ENCODE peak calls at places on chromosomes 4 and X, in nine cellular contexts. H is AG04450, O is IMR-90, C is SK-N-SH, I is heart right ventricle, B is skeletal muscle cell, M is lower leg skin, F is NT2/D1, A is colonic mucosa. Q is an unnamed sample.

GRCh38 chrX:124680287-124680686 is 333.9 kb downstream of the SH2D1A start:
- DNase-seq in C (peak), A (no peak), I (no peak), H (no peak), F (no peak), O (no peak), B (no peak), M (no peak), Q (no peak)

GRCh38 chr4:83362492-83363329 is 28.1 kb upstream of the HPSE start:
- DNase-seq in O (peak), I (no peak), F (no peak), A (peak), M (no peak), H (no peak), B (no peak), C (peak), Q (peak)

GRCh38 chr4:187602339-187603092 is 393.1 kb upstream of the ZFP42 start:
- DNase-seq in B (no peak), M (no peak), F (no peak), C (no peak), A (no peak), H (no peak), O (peak), I (no peak), Q (no peak)

GRCh38 chr4:53183754-53184153 is 182.1 kb downstream of the SCFD2 start:
- DNase-seq in M (no peak), I (no peak), C (no peak), O (no peak), A (no peak), F (no peak), H (no peak), B (no peak), Q (no peak)

GRCh38 chr4:155757745-155758265 is 1.0 kb upstream of the GUCY1B1 start:
- DNase-seq in H (no peak), C (no peak), A (no peak), O (no peak), M (no peak), I (no peak), B (no peak), F (no peak), Q (peak)

GRCh38 chrX:106928227-106928626 is 8.0 kb downstream of the CLDN2 start:
- DNase-seq in I (no peak), A (no peak), H (no peak), F (no peak), O (no peak), C (no peak), M (no peak), B (no peak), Q (no peak)

GRCh38 chr4:148649669-148650331 is 207.6 kb upstream of the NR3C2 start:
- DNase-seq in C (no peak), I (no peak), O (peak), F (no peak), A (no peak), B (no peak), H (no peak), M (no peak), Q (no peak)

GRCh38 chr4:8775751-8776355 is 95.8 kb downstream of the HMX1 start:
- DNase-seq in O (no peak), I (no peak), F (no peak), H (no peak), C (no peak), B (no peak), M (no peak), A (no peak), Q (no peak)

GRCh38 chr4:211033-211511 is 86.8 kb downstream of the ZNF718 start:
- DNase-seq in B (no peak), C (no peak), O (no peak), F (no peak), M (no peak), A (no peak), H (no peak), I (no peak), Q (peak)

GRCh38 chrX:135543924-135544323 is 23.5 kb downstream of the INTS6L start:
- DNase-seq in I (no peak), O (no peak), M (no peak), C (no peak), A (peak), H (no peak), B (no peak), F (no peak), Q (peak)

GRCh38 chrX:109709129-109709631 is 23.9 kb downstream of the ACSL4 start:
- DNase-seq in O (peak), F (no peak), I (no peak), C (no peak), B (peak), A (no peak), H (no peak), M (no peak), Q (peak)

GRCh38 chr4:106584590-106584989 is 216.0 kb upstream of the GIMD1 start:
- DNase-seq in H (no peak), F (no peak), M (no peak), I (no peak), C (no peak), A (no peak), O (peak), B (no peak), Q (no peak)

GRCh38 chr4:154465085-154465484 is 26.5 kb downstream of the DCHS2 start:
- DNase-seq in B (peak), M (no peak), F (no peak), I (no peak), O (no peak), H (no peak), A (no peak), C (no peak), Q (no peak)

GRCh38 chr4:7367894-7368293 is 66.8 kb downstream of the PSAPL1 start:
- DNase-seq in I (no peak), B (no peak), A (no peak), M (no peak), F (no peak), O (no peak), C (no peak), H (no peak), Q (no peak)

GRCh38 chr4:153643406-153644016 is 40.6 kb upstream of the TLR2 start:
- DNase-seq in I (no peak), A (no peak), C (peak), H (no peak), B (no peak), M (no peak), F (no peak), O (peak), Q (peak)

GRCh38 chr4:48331577-48332340 is 9.6 kb upstream of the SLAIN2 start:
- DNase-seq in B (peak), C (no peak), O (peak), I (no peak), H (no peak), A (no peak), F (no peak), M (no peak), Q (no peak)

GRCh38 chr4:30882995-30883675 is 163.0 kb downstream of the PCDH7 start:
- DNase-seq in B (no peak), M (no peak), H (no peak), O (peak), F (no peak), I (no peak), C (no peak), A (no peak), Q (no peak)

GRCh38 chrX:40736170-40736505 is 796 bp upstream of the MED14 start:
- DNase-seq in A (peak), B (no peak), O (no peak), H (no peak), C (no peak), F (no peak), M (no peak), I (no peak), Q (peak)

GRCh38 chr4:53545238-53545637 is 46.0 kb downstream of the LNX1 start:
- DNase-seq in M (no peak), I (no peak), B (no peak), O (no peak), H (no peak), A (no peak), F (no peak), C (no peak), Q (no peak)

GRCh38 chr4:60897415-60897814 is 302.7 kb upstream of the ADGRL3 start:
- DNase-seq in F (no peak), I (no peak), H (no peak), C (no peak), O (no peak), A (no peak), B (no peak), M (no peak), Q (no peak)

GRCh38 chr4:142656178-142656577 is 189.9 kb downstream of the INPP4B start:
- DNase-seq in O (no peak), H (no peak), A (no peak), I (no peak), C (no peak), M (no peak), F (no peak), B (peak), Q (no peak)

GRCh38 chr4:22969314-22969896 is 276.7 kb downstream of the GBA3 start:
- DNase-seq in O (peak), A (peak), H (no peak), I (no peak), B (peak), F (no peak), C (no peak), M (no peak), Q (no peak)

GRCh38 chr4:60683357-60683756 is 516.8 kb upstream of the ADGRL3 start:
- DNase-seq in M (no peak), C (no peak), O (peak), H (peak), I (no peak), F (no peak), B (peak), A (no peak), Q (no peak)

GRCh38 chrX:73913580-73913979 is 350.6 kb downstream of the CHIC1 start:
- DNase-seq in O (peak), F (no peak), A (no peak), I (peak), M (no peak), B (peak), C (no peak), H (no peak), Q (no peak)

GRCh38 chr4:170102426-170102825 is 12.7 kb upstream of the AADAT start:
- DNase-seq in F (no peak), C (no peak), M (no peak), O (no peak), I (no peak), H (no peak), A (no peak), B (no peak), Q (no peak)

GRCh38 chrX:147912093-147912801 is 528 bp downstream of the FMR1 start:
- DNase-seq in I (peak), M (peak), C (peak), O (peak), B (peak), A (peak), H (no peak), F (no peak), Q (peak)

GRCh38 chrX:111719426-111720210 is 38.6 kb downstream of the ALG13 start:
- DNase-seq in M (no peak), A (no peak), F (no peak), O (peak), H (no peak), B (no peak), C (peak), I (no peak), Q (no peak)

GRCh38 chr4:81756973-81757372 is 285.3 kb upstream of the RASGEF1B start:
- DNase-seq in F (no peak), I (no peak), B (no peak), A (no peak), C (no peak), M (no peak), O (no peak), H (no peak), Q (peak)

GRCh38 chr4:147492761-147493160 is 11.9 kb downstream of the EDNRA start:
- DNase-seq in H (peak), I (peak), M (no peak), B (peak), F (no peak), A (no peak), O (peak), C (no peak), Q (peak)

GRCh38 chrX:47198026-47198686 is 4.5 kb downstream of the UBA1 start:
- DNase-seq in B (no peak), C (no peak), O (peak), F (peak), A (no peak), I (no peak), H (no peak), M (no peak), Q (no peak)

GRCh38 chr4:159162576-159162975 is 59.7 kb downstream of the RAPGEF2 start:
- DNase-seq in H (no peak), C (no peak), B (no peak), O (no peak), F (no peak), A (no peak), I (no peak), M (no peak), Q (no peak)

GRCh38 chr4:152458801-152459302 is 77.0 kb downstream of the FBXW7 start:
- DNase-seq in O (peak), A (no peak), M (no peak), I (no peak), C (no peak), B (no peak), F (no peak), H (no peak), Q (peak)

GRCh38 chr4:61828960-61829359 is 628.8 kb downstream of the ADGRL3 start:
- DNase-seq in O (no peak), H (no peak), M (no peak), B (no peak), A (no peak), C (no peak), I (no peak), F (no peak), Q (no peak)

DNA sequence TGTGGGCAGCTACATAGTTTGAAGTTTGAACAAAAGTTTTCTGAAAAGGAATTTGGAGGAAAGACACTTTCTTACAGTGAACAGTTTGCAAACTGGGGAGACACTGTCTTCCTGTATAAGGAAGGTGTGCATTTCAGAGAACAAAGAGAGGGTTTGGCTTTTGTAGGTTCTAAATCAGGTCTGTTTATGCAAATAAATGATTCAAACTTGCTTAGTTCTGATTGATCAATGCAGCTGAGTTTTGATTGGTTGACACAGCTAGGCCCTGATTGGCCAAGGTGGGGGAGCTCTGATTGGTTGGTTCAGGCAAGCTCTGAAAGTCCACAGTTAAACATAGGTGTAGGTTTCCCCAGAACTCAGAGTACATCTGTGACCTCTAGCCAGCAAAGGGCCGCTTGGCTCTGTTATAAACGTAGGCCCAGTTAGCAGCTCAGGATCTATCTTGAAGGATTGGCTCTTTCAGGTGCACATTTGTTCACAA is 63.0 kb upstream of the ENPP6 start:
- DNase-seq in F (no peak), C (no peak), B (no peak), H (no peak), O (no peak), A (no peak), I (no peak), M (no peak), Q (peak)
- H3K4me3 ChIP-seq in F (no peak), C (no peak), B (no peak), H (no peak), O (no peak), A (no peak), I (no peak), M (no peak), Q (peak)

GRCh38 chr4:1239949-1240305 is 9.0 kb downstream of the CTBP1 start:
- DNase-seq in H (no peak), F (no peak), O (no peak), C (peak), M (no peak), B (no peak), I (no peak), A (no peak), Q (no peak)

GRCh38 chr4:1238676-1239000 is 10.3 kb downstream of the CTBP1 start:
- DNase-seq in C (peak), A (no peak), F (no peak), B (no peak), H (no peak), M (no peak), I (no peak), O (no peak), Q (no peak)

GRCh38 chr4:1239141-1239948 is 9.6 kb downstream of the CTBP1 start:
- DNase-seq in I (peak), H (no peak), M (no peak), A (no peak), C (peak), O (no peak), F (no peak), B (no peak), Q (no peak)

GRCh38 chr4:1236103-1236641 is 12.8 kb downstream of the CTBP1 start:
- DNase-seq in O (no peak), A (no peak), B (no peak), I (no peak), H (no peak), F (no peak), C (no peak), M (no peak), Q (no peak)

GRCh38 chr4:1237981-1238675 is 10.8 kb downstream of the CTBP1 start:
- DNase-seq in B (no peak), M (no peak), O (no peak), F (no peak), I (no peak), H (no peak), A (no peak), C (peak), Q (no peak)
- H3K4me3 ChIP-seq in B (no peak), M (no peak), O (no peak), F (no peak), I (no peak), H (no peak), A (no peak), C (no peak), Q (no peak)

GRCh38 chrX:45803383-45803921 is 602.8 kb upstream of the DIPK2B start:
- DNase-seq in A (no peak), I (no peak), O (peak), M (no peak), H (no peak), C (no peak), B (peak), F (no peak), Q (peak)
- H3K4me3 ChIP-seq in A (no peak), I (no peak), O (peak), M (no peak), H (peak), C (peak), B (peak), F (no peak), Q (no peak)

DNA sequence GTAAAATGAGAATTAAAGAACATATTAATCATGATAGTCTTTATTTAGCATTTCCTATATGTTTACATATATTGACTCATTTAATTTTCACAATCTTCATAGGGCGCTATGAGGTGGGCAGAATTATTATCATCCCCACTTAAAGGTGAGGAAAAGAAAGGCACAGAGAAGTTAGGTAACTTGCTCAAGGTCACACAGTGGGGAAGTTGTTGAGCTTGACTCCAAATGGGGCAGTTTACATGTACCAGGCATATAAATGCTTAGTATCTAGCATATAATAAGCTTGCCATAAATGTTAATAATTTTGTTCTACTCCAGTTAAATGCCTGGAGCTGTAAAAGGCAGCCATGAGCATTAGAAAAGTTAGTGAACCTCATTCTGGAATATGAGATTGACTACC is 1.5 kb downstream of the CMC4 start:
- DNase-seq in A (no peak), C (no peak), I (no peak), O (no peak), H (no peak), F (no peak), B (no peak), M (no peak), Q (no peak)
- H3K4me3 ChIP-seq in A (peak), C (peak), I (peak), O (no peak), H (peak), F (no peak), B (peak), M (no peak), Q (peak)

GRCh38 chrX:140504371-140505324 is at the start of gene SOX3:
- DNase-seq in A (no peak), H (no peak), I (no peak), F (peak), O (no peak), C (peak), B (no peak), M (no peak), Q (no peak)
- H3K4me3 ChIP-seq in A (no peak), H (peak), I (peak), F (peak), O (peak), C (peak), B (peak), M (no peak), Q (no peak)

DNA sequence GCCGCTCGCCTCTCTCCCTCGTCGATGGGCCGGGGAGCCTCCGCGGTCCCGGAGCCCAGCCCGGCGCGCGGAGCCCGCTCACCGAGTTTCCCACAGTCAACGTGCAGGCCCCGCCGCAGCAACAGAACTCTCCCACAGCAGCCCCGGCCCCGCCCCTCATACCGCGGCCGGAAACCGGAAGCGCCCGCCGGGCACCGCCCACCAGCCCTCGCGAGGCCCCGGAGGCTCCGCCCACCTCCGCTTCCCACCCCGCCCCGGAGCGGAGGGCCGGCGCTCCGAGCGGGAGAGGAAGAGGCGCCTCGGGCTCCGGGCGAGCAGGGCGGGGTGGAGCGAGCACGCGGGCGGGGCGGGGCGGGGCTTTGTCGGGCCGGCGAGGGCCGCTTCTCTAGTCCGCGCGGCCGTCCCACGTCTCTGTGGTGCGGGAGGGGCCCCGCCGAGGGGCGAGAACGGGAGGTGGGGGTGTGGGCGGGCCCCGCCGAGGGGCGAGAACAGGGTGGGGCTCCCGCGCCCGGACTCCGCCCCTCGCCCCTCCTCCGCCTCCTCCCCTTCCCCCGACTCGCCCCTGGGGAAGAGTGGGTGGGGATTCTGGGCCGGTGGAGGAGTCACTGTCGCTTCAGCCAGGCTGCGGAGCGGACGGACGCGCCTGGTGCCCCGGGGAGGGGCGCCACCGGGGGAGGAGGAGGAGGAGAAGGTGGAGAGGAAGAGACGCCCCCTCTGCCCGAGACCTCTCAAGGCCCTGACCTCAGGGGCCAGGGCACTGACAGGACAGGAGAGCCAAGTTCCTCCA is at the start of the genes ABCD1 and BCAP31:
- DNase-seq in F (peak), O (peak), A (peak), B (peak), H (peak), M (peak), C (peak), I (peak), Q (peak)
- H3K4me3 ChIP-seq in F (peak), O (peak), A (peak), B (peak), H (peak), M (peak), C (peak), I (peak), Q (peak)

DNA sequence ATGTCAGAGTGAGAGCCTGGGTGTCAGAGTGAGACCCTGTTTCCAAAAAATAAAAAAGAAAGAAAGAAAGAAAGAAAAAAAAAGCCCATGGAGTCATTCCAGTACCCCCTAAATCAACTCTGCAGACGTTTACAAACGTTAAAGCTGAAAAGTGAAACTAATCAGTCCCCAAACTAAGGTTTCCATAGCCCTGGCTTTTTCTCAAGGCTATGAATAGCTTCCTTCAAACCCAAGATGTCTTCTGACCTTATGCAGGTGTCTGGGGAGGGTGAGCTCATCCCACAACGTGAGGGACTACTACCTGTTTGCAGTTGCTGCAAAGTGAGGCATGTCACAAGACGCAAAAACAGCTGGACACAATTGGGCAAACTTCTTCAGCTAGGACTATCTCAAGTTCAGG is 144.0 kb downstream of the SH3KBP1 start:
- DNase-seq in H (no peak), C (no peak), F (no peak), A (no peak), I (no peak), B (no peak), O (no peak), M (no peak), Q (peak)
- H3K4me3 ChIP-seq in H (no peak), C (no peak), F (no peak), A (no peak), I (no peak), B (no peak), O (no peak), M (no peak), Q (no peak)

GRCh38 chr4:32519060-32519459 is 1798.9 kb downstream of the PCDH7 start:
- DNase-seq in H (no peak), C (no peak), I (no peak), A (no peak), O (no peak), M (no peak), F (no peak), B (peak), Q (peak)
- H3K4me3 ChIP-seq in H (no peak), C (no peak), I (no peak), A (no peak), O (no peak), M (no peak), F (no peak), B (no peak), Q (no peak)

Q was measured in GM12865.